ENCODE peak calls at places on chromosomes 11 and 22, in ten cellular contexts. One of them, this sample, is unnamed.

GRCh38 chr11:58968251-58968711 is 29.0 kb downstream of the GLYATL1 start:
- DNase-seq in stimulated activated CD4-positive, alpha-beta T cell treated with anti-CD3 and anti-CD28 coated beads, TNF-alpha, amount 100 ng/mL, for 1 hour: no peak
- DNase-seq in HEK293T: no peak
- DNase-seq in activated CD4-positive, alpha-beta T cell treated with anti-CD3 and anti-CD28 coated beads, Interleukin-2, amount 50 U/mL, for 1 hour: no peak
- DNase-seq in sciatic nerve: no peak
- DNase-seq in mesothelial cell of epicardium: no peak
- DNase-seq in activated naive CD4-positive, alpha-beta T cell treated with Interleukin-2 at 50 U/mL for 16 hours: no peak
- DNase-seq in NCI-H69: peak
- DNase-seq in cardiac muscle cell: no peak
- DNase-seq in AML-193: no peak
- DNase-seq in this sample: peak

GRCh38 chr11:122632178-122632824 is 23.2 kb upstream of the UBASH3B start:
- DNase-seq in NCI-H69: no peak
- DNase-seq in activated naive CD4-positive, alpha-beta T cell treated with Interleukin-2 at 50 U/mL for 16 hours: no peak
- DNase-seq in mesothelial cell of epicardium: no peak
- DNase-seq in sciatic nerve: no peak
- DNase-seq in AML-193: no peak
- DNase-seq in cardiac muscle cell: no peak
- DNase-seq in activated CD4-positive, alpha-beta T cell treated with anti-CD3 and anti-CD28 coated beads, Interleukin-2, amount 50 U/mL, for 1 hour: no peak
- DNase-seq in stimulated activated CD4-positive, alpha-beta T cell treated with anti-CD3 and anti-CD28 coated beads, TNF-alpha, amount 100 ng/mL, for 1 hour: no peak
- DNase-seq in HEK293T: no peak
- DNase-seq in this sample: no peak

GRCh38 chr11:1737080-1737757 is 13.2 kb downstream of the IFITM10 start:
- DNase-seq in stimulated activated CD4-positive, alpha-beta T cell treated with anti-CD3 and anti-CD28 coated beads, TNF-alpha, amount 100 ng/mL, for 1 hour: no peak
- DNase-seq in activated CD4-positive, alpha-beta T cell treated with anti-CD3 and anti-CD28 coated beads, Interleukin-2, amount 50 U/mL, for 1 hour: no peak
- DNase-seq in sciatic nerve: peak
- DNase-seq in cardiac muscle cell: no peak
- DNase-seq in HEK293T: no peak
- DNase-seq in AML-193: no peak
- DNase-seq in mesothelial cell of epicardium: no peak
- DNase-seq in NCI-H69: no peak
- DNase-seq in activated naive CD4-positive, alpha-beta T cell treated with Interleukin-2 at 50 U/mL for 16 hours: no peak
- DNase-seq in this sample: no peak

GRCh38 chr11:859394-860131 is 16.9 kb downstream of the TSPAN4 start:
- DNase-seq in cardiac muscle cell: peak
- DNase-seq in sciatic nerve: peak
- DNase-seq in activated naive CD4-positive, alpha-beta T cell treated with Interleukin-2 at 50 U/mL for 16 hours: no peak
- DNase-seq in mesothelial cell of epicardium: peak
- DNase-seq in activated CD4-positive, alpha-beta T cell treated with anti-CD3 and anti-CD28 coated beads, Interleukin-2, amount 50 U/mL, for 1 hour: no peak
- DNase-seq in HEK293T: no peak
- DNase-seq in stimulated activated CD4-positive, alpha-beta T cell treated with anti-CD3 and anti-CD28 coated beads, TNF-alpha, amount 100 ng/mL, for 1 hour: no peak
- DNase-seq in NCI-H69: peak
- DNase-seq in AML-193: no peak
- DNase-seq in this sample: no peak

GRCh38 chr11:79054636-79055035 is 386.2 kb downstream of the TENM4 start:
- DNase-seq in activated CD4-positive, alpha-beta T cell treated with anti-CD3 and anti-CD28 coated beads, Interleukin-2, amount 50 U/mL, for 1 hour: no peak
- DNase-seq in stimulated activated CD4-positive, alpha-beta T cell treated with anti-CD3 and anti-CD28 coated beads, TNF-alpha, amount 100 ng/mL, for 1 hour: no peak
- DNase-seq in HEK293T: no peak
- DNase-seq in AML-193: no peak
- DNase-seq in sciatic nerve: no peak
- DNase-seq in mesothelial cell of epicardium: no peak
- DNase-seq in activated naive CD4-positive, alpha-beta T cell treated with Interleukin-2 at 50 U/mL for 16 hours: no peak
- DNase-seq in cardiac muscle cell: peak
- DNase-seq in NCI-H69: peak
- DNase-seq in this sample: no peak

GRCh38 chr11:121473064-121473777 is 20.5 kb upstream of the SORL1-AS1 start:
- DNase-seq in cardiac muscle cell: peak
- DNase-seq in stimulated activated CD4-positive, alpha-beta T cell treated with anti-CD3 and anti-CD28 coated beads, TNF-alpha, amount 100 ng/mL, for 1 hour: no peak
- DNase-seq in NCI-H69: no peak
- DNase-seq in sciatic nerve: no peak
- DNase-seq in activated naive CD4-positive, alpha-beta T cell treated with Interleukin-2 at 50 U/mL for 16 hours: no peak
- DNase-seq in mesothelial cell of epicardium: no peak
- DNase-seq in HEK293T: no peak
- DNase-seq in AML-193: no peak
- DNase-seq in activated CD4-positive, alpha-beta T cell treated with anti-CD3 and anti-CD28 coated beads, Interleukin-2, amount 50 U/mL, for 1 hour: no peak
- DNase-seq in this sample: no peak

GRCh38 chr22:31083377-31083768 is 2.3 kb downstream of the SMTN start:
- DNase-seq in stimulated activated CD4-positive, alpha-beta T cell treated with anti-CD3 and anti-CD28 coated beads, TNF-alpha, amount 100 ng/mL, for 1 hour: no peak
- DNase-seq in HEK293T: no peak
- DNase-seq in activated naive CD4-positive, alpha-beta T cell treated with Interleukin-2 at 50 U/mL for 16 hours: no peak
- DNase-seq in cardiac muscle cell: no peak
- DNase-seq in sciatic nerve: peak
- DNase-seq in mesothelial cell of epicardium: no peak
- DNase-seq in activated CD4-positive, alpha-beta T cell treated with anti-CD3 and anti-CD28 coated beads, Interleukin-2, amount 50 U/mL, for 1 hour: no peak
- DNase-seq in NCI-H69: peak
- DNase-seq in AML-193: no peak
- DNase-seq in this sample: no peak

GRCh38 chr11:66956689-66957290 is 1.4 kb downstream of the PC start:
- DNase-seq in AML-193: peak
- DNase-seq in activated CD4-positive, alpha-beta T cell treated with anti-CD3 and anti-CD28 coated beads, Interleukin-2, amount 50 U/mL, for 1 hour: no peak
- DNase-seq in NCI-H69: no peak
- DNase-seq in stimulated activated CD4-positive, alpha-beta T cell treated with anti-CD3 and anti-CD28 coated beads, TNF-alpha, amount 100 ng/mL, for 1 hour: no peak
- DNase-seq in HEK293T: no peak
- DNase-seq in cardiac muscle cell: peak
- DNase-seq in sciatic nerve: no peak
- DNase-seq in activated naive CD4-positive, alpha-beta T cell treated with Interleukin-2 at 50 U/mL for 16 hours: no peak
- DNase-seq in mesothelial cell of epicardium: no peak
- DNase-seq in this sample: no peak

GRCh38 chr11:66727883-66728759 is 895 bp downstream of the SPTBN2 start:
- DNase-seq in cardiac muscle cell: no peak
- DNase-seq in activated CD4-positive, alpha-beta T cell treated with anti-CD3 and anti-CD28 coated beads, Interleukin-2, amount 50 U/mL, for 1 hour: no peak
- DNase-seq in mesothelial cell of epicardium: no peak
- DNase-seq in activated naive CD4-positive, alpha-beta T cell treated with Interleukin-2 at 50 U/mL for 16 hours: no peak
- DNase-seq in sciatic nerve: peak
- DNase-seq in AML-193: no peak
- DNase-seq in NCI-H69: peak
- DNase-seq in HEK293T: peak
- DNase-seq in stimulated activated CD4-positive, alpha-beta T cell treated with anti-CD3 and anti-CD28 coated beads, TNF-alpha, amount 100 ng/mL, for 1 hour: no peak
- DNase-seq in this sample: no peak

GRCh38 chr22:29574762-29575450 is 6.0 kb downstream of the NIPSNAP1 start:
- DNase-seq in activated CD4-positive, alpha-beta T cell treated with anti-CD3 and anti-CD28 coated beads, Interleukin-2, amount 50 U/mL, for 1 hour: no peak
- DNase-seq in mesothelial cell of epicardium: no peak
- DNase-seq in cardiac muscle cell: no peak
- DNase-seq in stimulated activated CD4-positive, alpha-beta T cell treated with anti-CD3 and anti-CD28 coated beads, TNF-alpha, amount 100 ng/mL, for 1 hour: no peak
- DNase-seq in NCI-H69: no peak
- DNase-seq in AML-193: no peak
- DNase-seq in activated naive CD4-positive, alpha-beta T cell treated with Interleukin-2 at 50 U/mL for 16 hours: no peak
- DNase-seq in HEK293T: no peak
- DNase-seq in sciatic nerve: no peak
- DNase-seq in this sample: no peak

GRCh38 chr22:19579880-19580279 is 55.7 kb upstream of the CLDN5 start:
- DNase-seq in NCI-H69: no peak
- DNase-seq in AML-193: no peak
- DNase-seq in cardiac muscle cell: peak
- DNase-seq in sciatic nerve: no peak
- DNase-seq in activated naive CD4-positive, alpha-beta T cell treated with Interleukin-2 at 50 U/mL for 16 hours: no peak
- DNase-seq in activated CD4-positive, alpha-beta T cell treated with anti-CD3 and anti-CD28 coated beads, Interleukin-2, amount 50 U/mL, for 1 hour: no peak
- DNase-seq in HEK293T: no peak
- DNase-seq in stimulated activated CD4-positive, alpha-beta T cell treated with anti-CD3 and anti-CD28 coated beads, TNF-alpha, amount 100 ng/mL, for 1 hour: no peak
- DNase-seq in mesothelial cell of epicardium: no peak
- DNase-seq in this sample: peak

GRCh38 chr22:22362939-22363338 is 118.4 kb downstream of the VPREB1 start:
- DNase-seq in stimulated activated CD4-positive, alpha-beta T cell treated with anti-CD3 and anti-CD28 coated beads, TNF-alpha, amount 100 ng/mL, for 1 hour: no peak
- DNase-seq in mesothelial cell of epicardium: no peak
- DNase-seq in sciatic nerve: no peak
- DNase-seq in activated CD4-positive, alpha-beta T cell treated with anti-CD3 and anti-CD28 coated beads, Interleukin-2, amount 50 U/mL, for 1 hour: no peak
- DNase-seq in HEK293T: no peak
- DNase-seq in cardiac muscle cell: no peak
- DNase-seq in activated naive CD4-positive, alpha-beta T cell treated with Interleukin-2 at 50 U/mL for 16 hours: no peak
- DNase-seq in NCI-H69: no peak
- DNase-seq in AML-193: peak
- DNase-seq in this sample: no peak